ENCODE peak calls at places on chromosomes 16 and 17, in eight cellular contexts. A is GF-D8; N is AG04450; C is activated CD4-positive, CD25-positive, alpha-beta regulatory T cell; Q is NCI-H2171; P is esophagus squamous epithelium; J is COR-L47; Z is progenitor cell of endocrine pancreas. H is an unnamed sample.

GRCh38 chr16:84899414-84899813 is 79.6 kb downstream of the CRISPLD2 start:
- DNase-seq in A (no peak), N (no peak), C (no peak), Q (no peak), P (no peak), J (no peak), Z (no peak), H (no peak)

GRCh38 chr17:49741009-49741691 is 22.8 kb downstream of the FAM117A start:
- DNase-seq in A (no peak), N (no peak), C (no peak), Q (no peak), P (no peak), J (no peak), Z (no peak), H (peak)

GRCh38 chr16:73846292-73846849 is 450.2 kb upstream of the PSMD7 start:
- DNase-seq in A (no peak), N (no peak), C (no peak), Q (no peak), P (no peak), J (no peak), Z (no peak), H (no peak)

GRCh38 chr16:89858973-89859808 is 14.2 kb upstream of the TCF25 start:
- DNase-seq in A (no peak), N (no peak), C (no peak), Q (no peak), P (no peak), J (no peak), Z (no peak), H (no peak)

GRCh38 chr16:57704905-57705852 is 10.6 kb downstream of the DRC7 start:
- DNase-seq in A (no peak), N (no peak), C (no peak), Q (no peak), P (no peak), J (no peak), Z (no peak), H (no peak)

GRCh38 chr17:83069931-83070374 is 9.5 kb upstream of the METRNL start:
- DNase-seq in A (no peak), N (no peak), C (no peak), Q (no peak), P (no peak), J (no peak), Z (no peak), H (no peak)

GRCh38 chr17:74605361-74605760 is 13.3 kb upstream of the CD300LD start:
- DNase-seq in A (no peak), N (peak), C (no peak), Q (no peak), P (no peak), J (no peak), Z (no peak), H (no peak)

GRCh38 chr16:19375561-19376158 is 42.0 kb upstream of the TMC5 start:
- DNase-seq in A (no peak), N (peak), C (no peak), Q (peak), P (no peak), J (peak), Z (peak), H (no peak)

GRCh38 chr16:81035398-81035974 is at the start of gene ATMIN:
- DNase-seq in A (peak), N (peak), C (peak), Q (peak), P (peak), J (peak), Z (peak), H (no peak)

GRCh38 chr16:84718-85452 is 6.9 kb downstream of the MPG start:
- DNase-seq in A (peak), N (peak), C (no peak), Q (no peak), P (no peak), J (peak), Z (no peak), H (no peak)

GRCh38 chr16:75246504-75247205 is 4.8 kb downstream of the BCAR1 start:
- DNase-seq in A (no peak), N (no peak), C (no peak), Q (no peak), P (no peak), J (no peak), Z (no peak), H (no peak)

GRCh38 chr17:28227278-28228108 is 91.5 kb upstream of the TMEM97 start:
- DNase-seq in A (no peak), N (no peak), C (no peak), Q (peak), P (no peak), J (peak), Z (peak), H (no peak)

GRCh38 chr17:30415491-30415890 is 36.8 kb downstream of the CPD start:
- DNase-seq in A (no peak), N (no peak), C (no peak), Q (no peak), P (no peak), J (no peak), Z (no peak), H (no peak)